ENCODE peak calls at places on chromosomes 11 and 22, in six cellular contexts. B is stimulated activated CD8-positive, alpha-beta memory T cell treated with anti-CD3 and anti-CD28 coated beads, Interleukin-2, amount 100 ng/mL, for 48 hours; Q is left ventricle myocardium inferior; E is activated CD8-positive, alpha-beta memory T cell treated with anti-CD3 and anti-CD28 coated beads for 24 hours; W is HEK293T; C is A549. O is an unnamed sample.

GRCh38 chr22:29012923-29013322 is 48.7 kb downstream of the C22orf31 start:
- DNase-seq in B (no peak), Q (no peak), E (no peak), W (no peak), C (no peak), O (no peak)

GRCh38 chr11:121936781-121937447 is 179.1 kb downstream of the BLID start:
- DNase-seq in B (no peak), Q (no peak), E (no peak), W (no peak), C (no peak), O (no peak)

GRCh38 chr11:103735497-103736032 is 300.9 kb upstream of the DDI1 start:
- DNase-seq in B (no peak), Q (no peak), E (no peak), W (no peak), C (no peak), O (no peak)

GRCh38 chr11:29538339-29539036 is 478.3 kb downstream of the KCNA4 start:
- DNase-seq in B (no peak), Q (no peak), E (no peak), W (no peak), C (no peak), O (no peak)

GRCh38 chr11:69201764-69202370 is 46.1 kb downstream of the SMIM38 start:
- DNase-seq in B (no peak), Q (no peak), E (no peak), W (no peak), C (no peak), O (no peak)

GRCh38 chr11:94762208-94762607 is 5.9 kb upstream of the AMOTL1 start:
- DNase-seq in B (no peak), Q (no peak), E (no peak), W (no peak), C (peak; percentile 44), O (peak; percentile 40)

GRCh38 chr11:67252831-67253239 is 13.4 kb upstream of the GRK2 start:
- DNase-seq in B (no peak), Q (no peak), E (peak; percentile 59), W (no peak), C (peak; percentile 80), O (peak; percentile 59)

GRCh38 chr11:89181111-89181510 is 3.4 kb downstream of the TYR start:
- DNase-seq in B (no peak), Q (no peak), E (no peak), W (no peak), C (no peak), O (no peak)

GRCh38 chr11:120035756-120036155 is 102.2 kb downstream of the TRIM29 start:
- DNase-seq in B (no peak), Q (no peak), E (no peak), W (no peak), C (no peak), O (no peak)

GRCh38 chr22:17921871-17922821 is 102.2 kb downstream of the MICAL3 start:
- DNase-seq in B (no peak), Q (peak; percentile 54), E (no peak), W (peak; percentile 62), C (no peak), O (no peak)

GRCh38 chr22:17873804-17874203 is 99.5 kb upstream of the BID start:
- DNase-seq in B (no peak), Q (no peak), E (no peak), W (no peak), C (no peak), O (no peak)

GRCh38 chr11:134686418-134686817 is 274.4 kb upstream of the B3GAT1 start:
- DNase-seq in B (no peak), Q (no peak), E (no peak), W (no peak), C (no peak), O (no peak)

GRCh38 chr22:32164084-32164894 is 5.2 kb upstream of the C22orf42 start:
- DNase-seq in B (no peak), Q (no peak), E (no peak), W (no peak), C (no peak), O (no peak)

GRCh38 chr11:109203176-109203575 is 218.8 kb upstream of the C11orf87 start:
- DNase-seq in B (no peak), Q (no peak), E (no peak), W (no peak), C (no peak), O (no peak)

GRCh38 chr11:5550440-5551095 is 2.2 kb upstream of the OR52H1 start:
- DNase-seq in B (no peak), Q (no peak), E (no peak), W (no peak), C (peak; percentile 21), O (peak; percentile 4)

GRCh38 chr11:13862845-13863392 is 99.6 kb upstream of the SPON1 start:
- DNase-seq in B (no peak), Q (no peak), E (no peak), W (no peak), C (no peak), O (no peak)